ENCODE peak calls at places on chromosomes 11 and 22, in seven cellular contexts. Z, S, R, H, K, O and D are unnamed samples.
A peak's percentile ranks its signal among the peaks of the same experiment; 100 is the strongest.

GRCh38 chr11:64032050-64032449 is 3.7 kb upstream of the FLRT1 start:
- DNase-seq in Z (no peak), R (no peak), O (no peak), K (no peak), S (no peak), H (no peak), D (no peak)

GRCh38 chr11:33116535-33116934 is 44.7 kb downstream of the CSTF3 start:
- DNase-seq in O (no peak), R (no peak), Z (peak; percentile 81), S (no peak), H (no peak), K (no peak), D (no peak)

GRCh38 chr22:25111579-25112517 is 87.8 kb upstream of the CRYBB3 start:
- DNase-seq in O (no peak), R (no peak), Z (no peak), H (no peak), K (no peak), S (peak; percentile 13), D (no peak)

GRCh38 chr22:49976439-49977175 is 16.0 kb downstream of the PIM3 start:
- DNase-seq in O (no peak), S (peak; percentile 82), R (peak; percentile 62), Z (no peak), K (no peak), H (no peak), D (no peak)

GRCh38 chr11:59289356-59289755 is 69.3 kb upstream of the OR5AN1 start:
- DNase-seq in H (no peak), K (no peak), Z (no peak), O (no peak), R (no peak), S (no peak), D (no peak)

GRCh38 chr11:17263803-17264202 is 12.7 kb upstream of the NUCB2 start:
- DNase-seq in K (no peak), R (no peak), H (no peak), S (no peak), O (no peak), Z (peak; percentile 69), D (no peak)

GRCh38 chr11:65891180-65892136 is 985 bp downstream of the CCDC85B start:
- DNase-seq in O (no peak), H (no peak), R (no peak), S (peak; percentile 60), K (no peak), Z (peak; percentile 74), D (peak; percentile 27)

GRCh38 chr11:123055132-123055924 is 6.6 kb downstream of the HSPA8 start:
- DNase-seq in R (no peak), Z (no peak), S (no peak), O (no peak), K (no peak), H (no peak), D (no peak)

GRCh38 chr11:34354782-34355181 is 3.0 kb downstream of the ABTB2 start:
- DNase-seq in R (no peak), H (no peak), Z (no peak), O (no peak), S (no peak), K (no peak), D (no peak)

GRCh38 chr11:17989306-17989705 is 23.5 kb downstream of the SERGEF start:
- DNase-seq in O (no peak), S (no peak), K (no peak), Z (no peak), R (no peak), H (no peak), D (no peak)

GRCh38 chr22:36644333-36644757 is 59.2 kb downstream of the CACNG2 start:
- DNase-seq in K (no peak), O (peak; percentile 37), S (peak; percentile 47), Z (peak; percentile 66), R (peak; percentile 18), H (no peak), D (no peak)

GRCh38 chr11:19259487-19260345 is 19.0 kb upstream of the E2F8 start:
- DNase-seq in O (peak; percentile 2), H (peak; percentile 53), K (peak; percentile 75), S (peak; percentile 81), R (peak; percentile 54), Z (peak; percentile 64), D (peak; percentile 42)

GRCh38 chr11:15670520-15671070 is 555.9 kb downstream of the INSC start:
- DNase-seq in H (no peak), Z (no peak), K (no peak), S (no peak), R (no peak), O (no peak), D (no peak)

GRCh38 chr11:66479741-66480115 is 506 bp upstream of the DPP3 start:
- DNase-seq in O (no peak), S (no peak), H (no peak), R (no peak), Z (no peak), K (no peak), D (no peak)

GRCh38 chr22:35835267-35835997 is 117.8 kb downstream of the APOL5 start:
- DNase-seq in S (no peak), K (no peak), Z (no peak), H (no peak), O (no peak), R (no peak), D (no peak)

GRCh38 chr11:12706531-12707499 is 32.6 kb downstream of the TEAD1 start:
- DNase-seq in R (no peak), O (no peak), S (no peak), K (no peak), H (no peak), Z (no peak), D (no peak)

GRCh38 chr11:72456651-72457050 is 22.3 kb upstream of the CLPB start:
- DNase-seq in K (no peak), H (no peak), S (no peak), R (no peak), O (no peak), Z (no peak), D (no peak)

GRCh38 chr22:44622147-44622427 is 79.9 kb upstream of the PRR5 start:
- DNase-seq in S (peak; percentile 58), H (no peak), Z (no peak), K (no peak), O (no peak), R (no peak), D (no peak)

GRCh38 chr22:41358927-41359326 is 22.8 kb upstream of the TEF start:
- DNase-seq in Z (no peak), H (no peak), S (no peak), O (no peak), K (no peak), R (no peak), D (no peak)

GRCh38 chr11:98564881-98565280 is 455.9 kb upstream of the CNTN5 start:
- DNase-seq in R (no peak), S (no peak), H (no peak), K (no peak), O (no peak), Z (no peak), D (no peak)

GRCh38 chr11:61281581-61282250 is 13.4 kb downstream of the VWCE start:
- DNase-seq in K (no peak), S (peak; percentile 65), O (no peak), Z (peak; percentile 62), R (no peak), H (no peak), D (no peak)

GRCh38 chr11:44301856-44302231 is 8.1 kb downstream of the ALX4 start:
- DNase-seq in S (peak; percentile 37), K (no peak), H (no peak), O (no peak), R (peak; percentile 20), Z (peak; percentile 65), D (no peak)

GRCh38 chr22:26768986-26769385 is 111.6 kb downstream of the MIAT start:
- DNase-seq in S (no peak), H (no peak), Z (no peak), O (no peak), K (no peak), R (no peak), D (no peak)

GRCh38 chr22:17814084-17814483 is 39.8 kb upstream of the BID start:
- DNase-seq in S (no peak), K (no peak), Z (no peak), O (no peak), H (no peak), R (no peak), D (no peak)

GRCh38 chr11:35232961-35233360 is 94.0 kb downstream of the CD44 start:
- DNase-seq in Z (no peak), H (no peak), R (no peak), K (no peak), O (no peak), S (no peak), D (no peak)

GRCh38 chr11:118921121-118921928 is 4.4 kb downstream of the BCL9L start:
- DNase-seq in Z (peak; percentile 46), O (no peak), R (peak; percentile 40), S (peak; percentile 46), K (no peak), H (no peak), D (no peak)

GRCh38 chr11:118442903-118443589 is 6.8 kb downstream of the KMT2A start:
- DNase-seq in R (no peak), Z (no peak), S (no peak), H (no peak), K (no peak), O (no peak), D (no peak)

GRCh38 chr11:86669424-86669823 is 3.0 kb downstream of the ME3 start:
- DNase-seq in O (no peak), Z (no peak), H (no peak), K (no peak), R (no peak), S (peak; percentile 20), D (no peak)